ENCODE peak calls at places on chromosomes 11 and 22, in seven cellular contexts. W is RWPE1, T is endothelial cell, C is cardiac muscle cell, L is lower lobe of right lung, B is fibroblast of the aortic adventitia, E is BJ. X is an unnamed sample.

GRCh38 chr11:95219599-95219998 is 11.4 kb downstream of the SESN3 start:
- DNase-seq in L (no peak), B (no peak), E (no peak), C (no peak), W (no peak), T (no peak), X (no peak)

GRCh38 chr11:93477684-93478234 is 65.4 kb downstream of the SMCO4 start:
- DNase-seq in E (no peak), W (no peak), L (no peak), T (no peak), C (no peak), B (no peak), X (no peak)

GRCh38 chr11:86593833-86594232 is 78.6 kb downstream of the ME3 start:
- DNase-seq in B (no peak), T (no peak), C (no peak), W (no peak), E (no peak), L (no peak), X (no peak)

GRCh38 chr22:46902998-46903916 is 140.8 kb downstream of the TBC1D22A start:
- DNase-seq in T (peak), E (no peak), L (no peak), B (no peak), C (no peak), W (no peak), X (no peak)

GRCh38 chr11:75280770-75281468 is 40.3 kb downstream of the TPBGL start:
- DNase-seq in T (peak), B (no peak), C (no peak), E (no peak), W (no peak), L (no peak), X (no peak)

GRCh38 chr11:10497371-10498021 is 42.4 kb downstream of the AMPD3 start:
- DNase-seq in T (no peak), L (no peak), E (no peak), C (no peak), B (no peak), W (no peak), X (peak)

GRCh38 chr22:25849514-25849913 is 107.5 kb downstream of the MYO18B start:
- DNase-seq in W (no peak), L (no peak), T (no peak), B (no peak), C (no peak), E (no peak), X (no peak)

GRCh38 chr11:6667733-6668374 is 12.2 kb upstream of the DCHS1 start:
- DNase-seq in B (peak), E (no peak), L (no peak), W (peak), T (no peak), C (peak), X (no peak)

GRCh38 chr22:45896153-45896951 is 80.6 kb downstream of the WNT7B start:
- DNase-seq in L (peak), T (no peak), W (peak), B (no peak), C (no peak), E (no peak), X (no peak)

GRCh38 chr11:69525516-69526452 is 44.3 kb downstream of the LINC01488 start:
- DNase-seq in T (no peak), B (no peak), E (no peak), C (no peak), L (peak), W (no peak), X (no peak)

GRCh38 chr22:42399315-42400271 is 32.6 kb downstream of the NFAM1 start:
- DNase-seq in E (no peak), C (peak), W (no peak), T (no peak), L (no peak), B (no peak), X (peak)

GRCh38 chr22:33573479-33573878 is 346.8 kb downstream of the LARGE1 start:
- DNase-seq in B (no peak), E (no peak), T (no peak), L (no peak), W (no peak), C (no peak), X (no peak)

GRCh38 chr22:46025225-46025972 is 48.4 kb upstream of the WNT7B start:
- DNase-seq in B (no peak), T (no peak), C (no peak), L (peak), E (no peak), W (no peak), X (no peak)

GRCh38 chr11:119853581-119854360 is 124.8 kb upstream of the NECTIN1 start:
- DNase-seq in E (no peak), T (no peak), L (no peak), C (no peak), W (no peak), B (no peak), X (no peak)

GRCh38 chr11:38723361-38723760 is 2125.3 kb upstream of the RAG2 start:
- DNase-seq in B (no peak), C (no peak), L (no peak), W (no peak), T (no peak), E (no peak), X (no peak)

GRCh38 chr22:20157416-20158183 is 6.7 kb upstream of the CCDC188 start:
- DNase-seq in B (no peak), T (no peak), C (no peak), W (no peak), L (no peak), E (no peak), X (no peak)

GRCh38 chr22:26409705-26410376 is 19.2 kb upstream of the ASPHD2 start:
- DNase-seq in T (no peak), B (no peak), C (no peak), L (no peak), E (no peak), W (no peak), X (no peak)

GRCh38 chr22:49322861-49323622 is 504.6 kb downstream of the BRD1 start:
- DNase-seq in W (no peak), C (no peak), L (peak), B (no peak), E (no peak), T (no peak), X (no peak)

GRCh38 chr11:4048340-4048739 is 46.3 kb upstream of the RRM1 start:
- DNase-seq in B (no peak), T (no peak), C (no peak), E (no peak), W (no peak), L (no peak), X (no peak)

GRCh38 chr11:28673687-28674431 is 565.7 kb downstream of the METTL15 start:
- DNase-seq in W (peak), L (no peak), C (no peak), T (no peak), B (no peak), E (peak), X (no peak)

GRCh38 chr11:75337195-75337654 is 14.2 kb downstream of the ARRB1 start:
- DNase-seq in C (peak), L (peak), W (no peak), B (peak), T (no peak), E (no peak), X (no peak)

GRCh38 chr11:105220175-105220574 is 80.6 kb upstream of the CARD18 start:
- DNase-seq in T (no peak), L (no peak), E (no peak), C (no peak), W (no peak), B (no peak), X (no peak)

GRCh38 chr11:134407321-134407828 is 4.7 kb downstream of the B3GAT1 start:
- DNase-seq in T (no peak), W (no peak), C (no peak), B (no peak), L (no peak), E (no peak), X (no peak)

GRCh38 chr11:71948314-71949027 is 19.6 kb downstream of the RNF121 start:
- DNase-seq in E (no peak), W (no peak), B (peak), T (no peak), L (no peak), C (peak), X (no peak)

GRCh38 chr11:90774727-90775572 is 552.1 kb upstream of the CHORDC1 start:
- DNase-seq in C (no peak), B (no peak), T (no peak), L (no peak), E (no peak), W (no peak), X (peak)

GRCh38 chr11:102390667-102391449 is 43.8 kb downstream of the BIRC2 start:
- DNase-seq in L (peak), C (peak), W (peak), B (peak), E (no peak), T (peak), X (peak)

GRCh38 chr11:117826832-117827231 is 2.3 kb upstream of the FXYD2 start:
- DNase-seq in L (no peak), C (no peak), E (no peak), T (no peak), W (no peak), B (no peak), X (no peak)

GRCh38 chr11:65975771-65976170 is 14.2 kb downstream of the SART1 start:
- DNase-seq in T (no peak), W (no peak), L (no peak), E (no peak), C (no peak), B (no peak), X (no peak)

GRCh38 chr11:69910519-69911309 is 91.5 kb upstream of the FGF3 start:
- DNase-seq in B (no peak), L (peak), C (no peak), W (no peak), T (no peak), E (no peak), X (no peak)

GRCh38 chr11:134756811-134757540 is 344.9 kb upstream of the B3GAT1 start:
- DNase-seq in E (no peak), B (no peak), C (no peak), W (no peak), L (no peak), T (no peak), X (no peak)

GRCh38 chr11:119472186-119472855 is 49.3 kb upstream of the THY1 start:
- DNase-seq in T (no peak), L (no peak), W (no peak), E (no peak), B (peak), C (peak), X (no peak)

GRCh38 chr11:69114811-69115523 is 40.8 kb upstream of the SMIM38 start:
- DNase-seq in L (peak), W (no peak), B (no peak), T (no peak), C (no peak), E (no peak), X (no peak)

GRCh38 chr11:124075841-124076571 is 34.9 kb upstream of the OR10G7 start:
- DNase-seq in E (no peak), B (no peak), L (peak), W (no peak), C (peak), T (no peak), X (no peak)

GRCh38 chr11:46392421-46393230 is 1.1 kb upstream of the CHRM4 start:
- DNase-seq in W (peak), T (peak), B (peak), C (peak), L (peak), E (no peak), X (peak)

GRCh38 chr11:133818302-133818701 is 27.0 kb downstream of the SPATA19 start:
- DNase-seq in L (no peak), W (no peak), T (no peak), C (no peak), B (no peak), E (no peak), X (no peak)

GRCh38 chr11:2202071-2202899 is 30.7 kb upstream of the TH start:
- DNase-seq in W (peak), T (no peak), E (no peak), L (peak), B (no peak), C (no peak), X (peak)

GRCh38 chr11:2200536-2200935 is 28.9 kb upstream of the TH start:
- DNase-seq in T (no peak), C (no peak), L (peak), W (no peak), B (no peak), E (no peak), X (no peak)

GRCh38 chr11:2202900-2203439 is 31.4 kb upstream of the TH start:
- DNase-seq in T (no peak), E (no peak), B (no peak), C (no peak), L (no peak), W (no peak), X (no peak)

GRCh38 chr11:2200957-2201519 is 29.4 kb upstream of the TH start:
- DNase-seq in E (no peak), T (no peak), C (no peak), L (no peak), B (no peak), W (no peak), X (no peak)

DNA sequence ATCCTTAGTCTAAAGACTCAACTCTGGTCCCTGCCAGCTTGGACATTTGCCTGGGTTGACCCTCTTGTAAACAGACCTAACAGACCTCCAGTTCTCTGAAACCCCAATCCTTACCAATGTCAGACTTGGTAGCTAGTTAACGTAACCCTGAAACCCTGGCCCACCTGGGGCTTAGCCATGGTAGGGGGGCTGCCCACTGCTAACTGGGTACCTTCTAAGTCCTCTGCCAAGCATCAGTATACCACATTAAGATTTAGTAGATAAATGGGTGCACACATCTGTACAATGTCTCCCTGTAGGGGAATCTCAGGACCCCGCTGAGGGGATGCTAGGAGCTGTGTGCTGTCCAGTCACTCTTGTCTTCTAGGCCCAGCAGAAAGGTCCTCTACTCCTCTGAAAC is 29.9 kb upstream of the TH start:
- DNase-seq in T (no peak), W (no peak), C (no peak), L (peak), E (no peak), B (no peak), X (no peak)
- TF ChIP-seq CTCF in T (no peak), W (no peak), C (no peak), L (no peak), E (no peak), B (no peak), X (no peak)

DNA sequence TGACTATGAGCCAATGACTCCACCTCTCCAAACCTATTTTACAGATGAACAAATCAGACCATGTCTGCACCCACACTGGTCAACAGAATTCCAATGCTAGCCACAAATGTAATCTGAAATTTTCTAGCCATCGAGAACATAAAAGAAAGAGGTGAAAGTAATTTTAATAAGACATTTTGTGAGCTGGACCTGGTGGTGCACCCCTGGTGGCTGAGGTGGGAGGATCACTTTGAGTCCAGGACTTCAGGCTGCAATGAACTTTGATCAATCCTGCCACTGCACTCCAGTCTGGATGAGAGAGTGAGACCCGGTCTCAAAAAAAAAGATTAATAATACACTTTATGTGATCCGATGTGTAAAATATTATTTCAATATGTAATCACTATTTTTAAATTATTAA is 9.4 kb upstream of the RNF185 start:
- DNase-seq in T (no peak), E (no peak), W (no peak), L (no peak), B (no peak), C (no peak), X (no peak)
- TF ChIP-seq CTCF in T (peak), E (peak), W (no peak), L (no peak), B (peak), C (peak), X (peak)

DNA sequence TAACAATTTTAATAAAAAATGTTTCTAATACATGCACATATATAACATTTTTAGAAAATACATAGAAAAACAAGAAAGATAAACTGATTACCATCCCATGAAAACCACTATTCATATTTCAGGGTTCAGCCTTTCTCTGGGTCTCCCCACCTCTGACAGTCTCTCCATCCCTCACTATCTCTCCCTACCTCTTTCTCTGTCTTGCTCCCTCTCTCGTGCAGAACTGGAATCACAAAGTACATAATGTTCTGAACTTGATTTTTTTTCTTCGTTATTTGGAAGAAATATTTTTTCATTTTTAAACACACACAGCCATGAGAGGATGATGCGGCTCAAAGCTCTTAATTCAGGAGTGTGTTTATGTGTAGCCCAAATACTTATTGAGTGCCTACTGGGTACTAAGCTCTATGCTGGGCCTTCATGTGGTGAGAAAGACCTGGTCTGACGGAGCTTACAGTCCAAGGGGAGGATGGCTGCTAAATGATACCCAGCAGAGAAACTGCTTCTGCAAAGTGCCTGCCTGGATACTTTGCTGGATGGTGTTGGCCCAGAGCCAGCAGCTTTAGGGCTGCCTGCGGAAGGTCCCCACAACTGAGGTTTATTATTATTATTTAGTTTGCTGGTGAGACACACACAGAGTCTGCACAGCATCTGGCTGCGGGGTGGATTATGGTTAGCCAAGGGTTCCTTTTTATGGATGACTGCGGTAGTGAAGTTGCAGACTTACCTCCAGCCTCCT is 42.6 kb downstream of the SC5D start:
- DNase-seq in E (no peak), W (no peak), C (no peak), T (no peak), L (no peak), B (no peak), X (no peak)
- TF ChIP-seq CTCF in E (peak), W (no peak), C (no peak), T (no peak), L (no peak), B (peak), X (no peak)

GRCh38 chr22:24137595-24137994 is 43.7 kb upstream of the SUSD2 start:
- DNase-seq in B (peak), C (peak), L (no peak), E (peak), W (no peak), T (no peak), X (no peak)

GRCh38 chr22:24134090-24134846 is 47.0 kb upstream of the SUSD2 start:
- DNase-seq in T (no peak), E (no peak), W (no peak), C (no peak), L (peak), B (no peak), X (peak)

GRCh38 chr22:24128631-24129601 is 52.4 kb upstream of the SUSD2 start:
- DNase-seq in E (no peak), T (no peak), B (no peak), W (no peak), C (no peak), L (peak), X (no peak)

GRCh38 chr22:24129980-24130379 is 51.3 kb upstream of the SUSD2 start:
- DNase-seq in T (no peak), W (no peak), C (no peak), E (no peak), L (peak), B (no peak), X (no peak)

DNA sequence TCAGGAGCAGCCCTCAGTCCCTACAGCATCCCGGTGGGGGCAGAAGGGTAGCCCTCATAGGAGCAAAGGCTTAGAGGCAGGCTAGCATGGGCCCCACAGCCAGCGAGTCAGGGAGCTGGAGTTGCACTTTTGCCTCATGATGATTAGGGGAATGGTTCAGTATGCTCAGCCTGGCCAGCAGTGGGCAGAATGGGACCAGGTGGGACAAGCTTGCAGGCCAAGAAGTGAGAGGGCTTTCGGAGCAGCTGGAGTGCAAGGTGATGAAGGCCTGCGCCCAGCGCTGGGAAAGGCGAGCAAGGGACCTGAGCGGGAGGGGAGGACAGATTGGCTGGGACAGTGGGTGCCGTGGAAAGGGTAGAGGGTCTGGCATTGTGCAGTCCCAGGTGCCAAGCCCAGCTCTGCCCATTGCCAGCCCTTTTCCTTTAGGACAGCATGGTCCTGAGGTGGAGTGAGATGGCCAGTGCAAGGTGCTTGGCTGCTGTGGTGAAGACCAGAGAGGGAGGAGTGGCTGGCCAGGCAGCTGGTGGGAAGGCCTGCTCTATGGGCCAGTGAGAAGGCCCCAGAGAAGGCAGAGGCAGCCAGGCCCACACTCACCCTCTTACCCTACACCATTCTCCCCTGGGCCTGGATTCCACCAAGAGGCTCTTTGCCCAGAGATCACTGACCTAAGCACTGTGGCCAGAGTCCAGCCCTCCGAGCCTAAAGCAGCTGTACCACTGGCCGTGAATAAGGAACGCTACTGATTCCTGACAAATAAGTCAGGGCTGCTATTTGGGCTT is 47.9 kb upstream of the SUSD2 start:
- DNase-seq in E (no peak), B (no peak), W (no peak), T (no peak), C (peak), L (peak), X (no peak)
- TF ChIP-seq CTCF in E (peak), B (peak), W (no peak), T (no peak), C (peak), L (peak), X (no peak)

GRCh38 chr11:67373916-67374570 is 645 bp upstream of the CLCF1 start:
- DNase-seq in C (peak), L (peak), E (peak), W (peak), T (peak), B (peak), X (peak)
- TF ChIP-seq CTCF in C (peak), L (peak), E (peak), W (peak), T (peak), B (peak), X (peak)